ENCODE peak calls at places on chromosomes 5 and 9, in five cellular contexts. X is sigmoid colon, M is gastrocnemius medialis, Q is HepG2, K is breast epithelium. I is an unnamed sample.

GRCh38 chr5:26847041-26847736 is 191.2 kb downstream of the CDH9 start:
- DNase-seq in X (no peak), M (no peak), Q (peak), K (no peak), I (no peak)

GRCh38 chr5:53714324-53715010 is 154.0 kb downstream of the NDUFS4 start:
- DNase-seq in X (no peak), M (no peak), Q (no peak), K (no peak), I (no peak)

GRCh38 chr5:156623381-156624040 is 226.6 kb upstream of the PPP1R2B start:
- DNase-seq in X (no peak), M (no peak), Q (no peak), K (no peak), I (no peak)

GRCh38 chr9:7533376-7534090 is 266.0 kb downstream of the DMAC1 start:
- DNase-seq in X (no peak), M (no peak), Q (no peak), K (no peak), I (no peak)

GRCh38 chr5:138212828-138213160 is 329 bp downstream of the CDC23 start:
- DNase-seq in X (no peak), M (peak), Q (no peak), K (no peak), I (no peak)

GRCh38 chr5:135151256-135151655 is 117.2 kb upstream of the PITX1 start:
- DNase-seq in X (no peak), M (no peak), Q (no peak), K (no peak), I (no peak)

GRCh38 chr5:67246108-67246507 is 49.5 kb upstream of the CD180 start:
- DNase-seq in X (no peak), M (no peak), Q (peak), K (no peak), I (no peak)

GRCh38 chr9:133601746-133602145 is 7.4 kb downstream of the FAM163B start:
- DNase-seq in X (no peak), M (no peak), Q (no peak), K (no peak), I (no peak)

GRCh38 chr9:108142504-108143201 is 653.1 kb upstream of the KLF4 start:
- DNase-seq in X (peak), M (peak), Q (no peak), K (peak), I (no peak)

GRCh38 chr9:130193531-130194405 is 21.6 kb downstream of the NCS1 start:
- DNase-seq in X (no peak), M (no peak), Q (no peak), K (no peak), I (no peak)

GRCh38 chr5:169637856-169638190 is 748 bp downstream of the DOCK2 start:
- DNase-seq in X (no peak), M (no peak), Q (no peak), K (no peak), I (no peak)

GRCh38 chr5:135429326-135429725 is 17.8 kb downstream of the DCANP1 start:
- DNase-seq in X (no peak), M (no peak), Q (peak), K (no peak), I (no peak)

GRCh38 chr5:95631265-95631957 is 11.5 kb downstream of the GPR150 start:
- DNase-seq in X (no peak), M (no peak), Q (no peak), K (no peak), I (no peak)

GRCh38 chr5:138352071-138352721 is at the start of gene KDM3B:
- DNase-seq in X (peak), M (peak), Q (peak), K (peak), I (peak)

GRCh38 chr5:58019614-58020013 is 440.3 kb downstream of the PLK2 start:
- DNase-seq in X (no peak), M (peak), Q (no peak), K (no peak), I (no peak)

GRCh38 chr5:1171340-1171941 is 30.0 kb upstream of the SLC6A19 start:
- DNase-seq in X (no peak), M (no peak), Q (no peak), K (no peak), I (no peak)

GRCh38 chr5:158456756-158457155 is 597.8 kb upstream of the CLINT1 start:
- DNase-seq in X (no peak), M (no peak), Q (peak), K (no peak), I (no peak)

GRCh38 chr5:134099939-134100282 is 14.6 kb upstream of the TCF7 start:
- DNase-seq in X (no peak), M (no peak), Q (no peak), K (no peak), I (no peak)

GRCh38 chr5:134100283-134101011 is 14.0 kb upstream of the TCF7 start:
- DNase-seq in X (no peak), M (no peak), Q (no peak), K (no peak), I (no peak)

GRCh38 chr5:134103998-134104612 is 10.4 kb upstream of the TCF7 start:
- DNase-seq in X (no peak), M (no peak), Q (no peak), K (no peak), I (no peak)

GRCh38 chr5:134103397-134103796 is 11.1 kb upstream of the TCF7 start:
- DNase-seq in X (no peak), M (no peak), Q (no peak), K (no peak), I (no peak)

DNA sequence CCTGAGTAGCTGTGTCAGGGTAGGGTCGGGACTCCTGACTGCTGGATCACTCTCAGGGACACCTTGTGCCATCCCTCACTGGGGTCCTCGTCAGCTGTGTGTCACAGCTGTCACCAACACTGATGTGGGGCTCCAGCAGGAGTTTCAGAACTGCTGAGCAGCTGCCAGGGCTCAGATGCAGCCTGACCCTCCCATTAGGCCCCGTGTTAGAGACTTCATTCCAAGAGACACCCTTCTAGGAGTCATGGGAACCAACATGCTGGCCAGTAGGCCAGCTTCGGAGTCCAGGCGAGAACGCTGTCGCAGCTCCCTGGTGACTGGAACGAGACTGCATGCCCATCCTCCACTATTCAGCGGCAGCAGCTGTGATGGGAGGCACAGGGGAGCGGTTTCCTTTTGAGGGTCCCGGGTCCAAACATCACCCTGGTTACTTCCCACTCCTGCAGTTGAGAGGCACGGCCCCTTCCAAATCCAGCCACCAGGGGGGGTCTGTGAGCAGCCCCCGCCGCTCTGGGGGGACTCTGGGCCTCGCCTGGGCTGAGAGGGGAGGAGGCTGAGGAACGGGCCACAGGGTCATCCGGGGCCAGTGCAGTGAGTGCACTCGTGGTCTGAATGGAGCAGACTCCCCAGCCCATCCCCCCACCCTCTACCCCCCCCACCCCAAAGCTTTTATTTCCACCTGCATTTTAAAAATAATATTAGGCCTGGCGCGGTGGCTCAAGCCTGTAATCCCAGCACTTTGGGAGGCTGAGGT is 12.6 kb upstream of the TCF7 start:
- DNase-seq in X (peak), M (peak), Q (peak), K (no peak), I (no peak)
- TF ChIP-seq POLR2A in X (no peak), M (no peak), Q (no peak), K (no peak), I (no peak)

DNA sequence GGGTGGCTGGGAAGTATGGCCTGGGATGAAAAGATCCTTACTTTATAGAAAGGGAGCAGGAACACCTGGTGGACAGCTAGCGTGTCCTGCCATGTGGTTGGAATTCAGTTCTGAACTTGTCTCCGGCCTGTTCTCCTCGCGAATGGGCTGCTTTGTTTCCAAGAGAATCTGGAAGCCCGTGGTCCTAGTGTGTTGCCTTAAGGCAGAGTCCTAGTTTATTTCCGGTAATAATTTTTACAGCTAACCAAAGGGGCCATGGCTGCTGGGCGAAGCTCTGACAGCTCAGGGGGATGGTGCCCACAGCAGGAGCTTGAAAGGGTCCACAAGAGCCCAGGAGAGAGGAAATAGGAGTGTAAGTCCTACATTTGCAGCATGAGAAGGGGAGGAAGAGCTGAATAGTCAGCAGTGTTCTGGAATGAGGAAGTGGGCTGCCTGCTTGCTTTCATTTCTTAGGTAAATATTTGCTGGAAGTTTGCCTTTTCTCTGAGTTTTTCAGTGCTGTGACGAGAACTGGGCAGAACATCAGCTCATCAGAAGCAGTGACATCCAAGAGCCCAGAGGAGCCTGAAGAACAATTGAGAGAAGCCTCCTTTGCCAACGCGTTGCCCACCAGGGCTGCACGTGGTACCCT is 13.1 kb upstream of the IGFBPL1 start:
- DNase-seq in X (no peak), M (no peak), Q (peak), K (no peak), I (no peak)
- TF ChIP-seq POLR2A in X (no peak), M (no peak), Q (peak), K (no peak), I (no peak)

GRCh38 chr9:126860077-126860756 is at the start of gene ZBTB34:
- DNase-seq in X (peak), M (peak), Q (peak), K (no peak), I (no peak)
- TF ChIP-seq POLR2A in X (no peak), M (no peak), Q (peak), K (no peak), I (no peak)

GRCh38 chr9:136991993-136992818 is at the start of gene PAXX:
- DNase-seq in X (peak), M (peak), Q (peak), K (peak), I (peak)
- TF ChIP-seq POLR2A in X (no peak), M (peak), Q (peak), K (no peak), I (peak)

GRCh38 chr5:177440211-177440989 is 6.2 kb upstream of the PRR7 start:
- DNase-seq in X (no peak), M (no peak), Q (no peak), K (no peak), I (no peak)
- TF ChIP-seq POLR2A in X (no peak), M (no peak), Q (no peak), K (no peak), I (no peak)